ENCODE peak calls at places on chromosomes 7 and 10, in six cellular contexts. C is GM12878, A is stomach, T is K562, R is A549, O is sigmoid colon. U is an unnamed sample.

GRCh38 chr10:22682237-22683192 is 31.9 kb downstream of the PIP4K2A start:
- DNase-seq in C (peak; percentile 52), A (no peak), T (no peak), R (peak; percentile 53), O (no peak), U (no peak)

GRCh38 chr7:20783716-20784310 is 2.9 kb downstream of the SP8 start:
- DNase-seq in C (no peak), A (no peak), T (no peak), R (no peak), O (no peak), U (no peak)

GRCh38 chr10:99694171-99694570 is 34.9 kb downstream of the ENTPD7 start:
- DNase-seq in C (no peak), A (no peak), T (no peak), R (no peak), O (no peak), U (no peak)

GRCh38 chr10:69994262-69994661 is 58.4 kb upstream of the MACROH2A2 start:
- DNase-seq in C (no peak), A (no peak), T (peak; percentile 87), R (peak; percentile 74), O (no peak), U (no peak)

GRCh38 chr7:82444220-82445049 is 858 bp upstream of the CACNA2D1 start:
- DNase-seq in C (no peak), A (peak; percentile 48), T (no peak), R (peak; percentile 80), O (no peak), U (no peak)

GRCh38 chr10:48526371-48526821 is 78.5 kb downstream of the ARHGAP22 start:
- DNase-seq in C (no peak), A (peak; percentile 8), T (no peak), R (no peak), O (no peak), U (no peak)

GRCh38 chr7:101632641-101633040 is 3.5 kb upstream of the MYL10 start:
- DNase-seq in C (no peak), A (no peak), T (no peak), R (peak; percentile 44), O (no peak), U (no peak)

GRCh38 chr7:130393799-130394411 is 13.6 kb downstream of the CPA1 start:
- DNase-seq in C (no peak), A (no peak), T (no peak), R (no peak), O (no peak), U (peak; percentile 60)

GRCh38 chr10:79339266-79339665 is 8.0 kb upstream of the PPIF start:
- DNase-seq in C (no peak), A (no peak), T (no peak), R (no peak), O (no peak), U (no peak)

GRCh38 chr10:113003032-113003431 is 53.0 kb downstream of the TCF7L2 start:
- DNase-seq in C (no peak), A (no peak), T (no peak), R (no peak), O (no peak), U (no peak)

DNA sequence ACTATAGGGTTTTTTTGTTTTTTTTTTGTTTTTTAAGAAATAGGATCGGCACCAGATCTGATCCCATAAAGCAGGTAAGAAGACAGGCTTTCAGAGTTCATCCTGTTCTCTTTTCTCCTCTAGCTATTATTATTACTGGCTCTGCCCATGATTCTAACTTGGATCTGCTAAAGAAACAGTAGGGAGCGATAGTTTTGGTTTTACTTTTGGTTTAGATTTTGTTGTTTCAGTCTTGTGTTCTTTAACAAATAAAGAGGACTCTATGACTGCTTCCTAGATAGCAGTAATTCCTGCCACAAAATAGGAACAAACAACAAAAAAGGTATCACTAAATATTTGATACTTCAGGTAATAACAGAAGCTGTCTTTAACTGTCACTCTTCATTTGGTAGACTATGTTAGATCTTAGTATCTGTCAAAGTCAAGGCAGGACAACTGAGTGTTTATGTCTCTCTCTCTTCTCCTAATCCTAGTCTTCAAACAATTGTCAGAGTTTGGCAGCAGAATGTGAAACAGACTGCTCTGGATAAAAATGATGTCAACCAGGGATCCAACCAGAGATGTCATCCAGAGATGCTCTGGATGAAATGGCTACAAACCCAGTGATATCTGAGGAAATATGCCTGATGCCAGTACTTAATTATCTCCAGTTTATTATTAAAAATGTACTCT is 99.8 kb downstream of the KMT2C start:
- DNase-seq in C (no peak), A (no peak), T (no peak), R (no peak), O (no peak), U (no peak)
- TF ChIP-seq EP300 in C (no peak), A (no peak), T (no peak), R (no peak), O (no peak), U (no peak)

GRCh38 chr10:6207658-6208057 is 4.9 kb downstream of the PFKFB3 start:
- DNase-seq in C (no peak), A (no peak), T (no peak), R (peak; percentile 66), O (no peak), U (no peak)
- H3K4me3 ChIP-seq in C (no peak overlapping the region), A (no peak overlapping the region), T (no peak overlapping the region), R (peak overlapping the region; percentile 33), O (no peak overlapping the region), U (no peak overlapping the region)

GRCh38 chr10:117699436-117700075 is 157.0 kb downstream of the EMX2 start:
- DNase-seq in C (no peak), A (no peak), T (no peak), R (no peak), O (no peak), U (no peak)
- TF ChIP-seq EP300 in C (no peak), A (no peak), T (no peak), R (no peak), O (no peak), U (no peak)

GRCh38 chr7:2517004-2517403 is 2.6 kb upstream of the LFNG start:
- DNase-seq in C (no peak), A (no peak), T (no peak), R (no peak), O (no peak), U (no peak)
- H3K4me3 ChIP-seq in C (no peak overlapping the region), A (no peak overlapping the region), T (no peak overlapping the region), R (no peak overlapping the region), O (no peak overlapping the region), U (no peak overlapping the region)

GRCh38 chr10:101304316-101304715 is 49.6 kb upstream of the BTRC start:
- DNase-seq in C (no peak), A (no peak), T (no peak), R (no peak), O (no peak), U (no peak)
- TF ChIP-seq EP300 in C (no peak), A (no peak), T (no peak), R (no peak), O (no peak), U (no peak)

U was measured in esophagus muscularis mucosa.